ENCODE peak calls at places on chromosomes 6 and 20, in four cellular contexts. R, U, O and V are unnamed samples.

GRCh38 chr6:158548418-158549161 is 11.3 kb upstream of the TMEM181 start:
- DNase-seq in R (no peak), U (no peak), O (peak), V (peak)

GRCh38 chr6:155444120-155444917 is 11.3 kb downstream of the NOX3 start:
- DNase-seq in R (no peak), U (no peak), O (no peak), V (no peak)

GRCh38 chr6:115514656-115515055 is 546.0 kb downstream of the FRK start:
- DNase-seq in R (no peak), U (no peak), O (no peak), V (no peak)

GRCh38 chr20:62523473-62524203 is 47.8 kb upstream of the GATA5 start:
- DNase-seq in R (peak), U (no peak), O (no peak), V (no peak)

GRCh38 chr6:95230071-95230740 is 347.1 kb upstream of the MANEA start:
- DNase-seq in R (no peak), U (no peak), O (no peak), V (no peak)

GRCh38 chr6:87330961-87331360 is 1.9 kb upstream of the GJB7 start:
- DNase-seq in R (no peak), U (no peak), O (no peak), V (no peak)

GRCh38 chr6:16377470-16377869 is 139.1 kb downstream of the GMPR start:
- DNase-seq in R (no peak), U (no peak), O (no peak), V (no peak)

GRCh38 chr6:151784441-151785214 is 22.9 kb upstream of the ESR1 start:
- DNase-seq in R (no peak), U (no peak), O (no peak), V (no peak)

GRCh38 chr6:167855825-167856425 is 29.2 kb downstream of the AFDN start:
- DNase-seq in R (no peak), U (no peak), O (no peak), V (no peak)

GRCh38 chr6:45423111-45423900 is 45.6 kb upstream of the SUPT3H start:
- DNase-seq in R (no peak), U (peak), O (peak), V (no peak)

GRCh38 chr6:20879526-20879925 is 345.3 kb downstream of the CDKAL1 start:
- DNase-seq in R (no peak), U (no peak), O (no peak), V (no peak)

GRCh38 chr20:17895641-17896246 is 72.8 kb downstream of the SNX5 start:
- DNase-seq in R (peak), U (no peak), O (peak), V (no peak)

GRCh38 chr6:70136996-70137395 is 165.9 kb downstream of the COL9A1 start:
- DNase-seq in R (no peak), U (no peak), O (no peak), V (no peak)

GRCh38 chr6:16929814-16930213 is 168.6 kb upstream of the ATXN1 start:
- DNase-seq in R (no peak), U (no peak), O (no peak), V (no peak)

GRCh38 chr20:58481541-58482021 is 33.6 kb downstream of the APCDD1L start:
- DNase-seq in R (peak), U (peak), O (no peak), V (no peak)

GRCh38 chr6:53704700-53705099 is 39.1 kb upstream of the KLHL31 start:
- DNase-seq in R (no peak), U (no peak), O (no peak), V (no peak)

GRCh38 chr20:3315110-3315509 is 76.1 kb upstream of the SLC4A11 start:
- DNase-seq in R (no peak), U (no peak), O (no peak), V (no peak)

GRCh38 chr6:109662192-109662591 is 28.8 kb downstream of the AK9 start:
- DNase-seq in R (no peak), U (no peak), O (no peak), V (no peak)

GRCh38 chr6:143755301-143755744 is 77.6 kb downstream of the PHACTR2 start:
- DNase-seq in R (no peak), U (no peak), O (no peak), V (no peak)

GRCh38 chr6:118223316-118223715 is 316.3 kb downstream of the SLC35F1 start:
- DNase-seq in R (no peak), U (no peak), O (no peak), V (no peak)

GRCh38 chr6:93787841-93788240 is 368.5 kb upstream of the EPHA7 start:
- DNase-seq in R (no peak), U (no peak), O (no peak), V (no peak)

GRCh38 chr6:151681426-151682059 is 125.9 kb upstream of the ESR1 start:
- DNase-seq in R (no peak), U (no peak), O (no peak), V (no peak)

GRCh38 chr20:59002874-59003399 is 4.1 kb downstream of the CTSZ start:
- DNase-seq in R (no peak), U (no peak), O (no peak), V (no peak)

GRCh38 chr6:106439459-106439858 is 78.9 kb downstream of the CRYBG1 start:
- DNase-seq in R (no peak), U (no peak), O (no peak), V (no peak)

GRCh38 chr20:45355209-45355608 is 7.0 kb upstream of the SDC4 start:
- DNase-seq in R (no peak), U (no peak), O (no peak), V (no peak)

GRCh38 chr20:47680804-47681529 is 104.3 kb downstream of the SULF2 start:
- DNase-seq in R (no peak), U (no peak), O (no peak), V (no peak)

GRCh38 chr20:45313065-45313695 is 5.1 kb upstream of the MATN4 start:
- DNase-seq in R (no peak), U (no peak), O (peak), V (no peak)

GRCh38 chr6:156790711-156791110 is 13.5 kb downstream of the ARID1B start:
- DNase-seq in R (no peak), U (no peak), O (no peak), V (no peak)

GRCh38 chr6:25497383-25497782 is 154.6 kb upstream of the SCGN start:
- DNase-seq in R (no peak), U (no peak), O (no peak), V (no peak)

GRCh38 chr6:11732036-11732545 is 46.5 kb downstream of the ADTRP start:
- DNase-seq in R (no peak), U (no peak), O (peak), V (peak)

GRCh38 chr20:17529586-17529985 is 1.6 kb downstream of the BFSP1 start:
- DNase-seq in R (no peak), U (no peak), O (no peak), V (no peak)

GRCh38 chr6:47483853-47484546 is 6.4 kb downstream of the CD2AP start:
- DNase-seq in R (no peak), U (no peak), O (no peak), V (no peak)

GRCh38 chr6:74075323-74075722 is 379.3 kb downstream of the CD109 start:
- DNase-seq in R (no peak), U (no peak), O (no peak), V (no peak)

GRCh38 chr20:56322661-56323060 is 36.1 kb upstream of the FAM210B start:
- DNase-seq in R (no peak), U (no peak), O (no peak), V (no peak)

GRCh38 chr6:151359486-151359885 is 31.9 kb downstream of the ZBTB2 start:
- DNase-seq in R (no peak), U (no peak), O (no peak), V (no peak)

GRCh38 chr20:40275738-40276137 is 413.3 kb downstream of the MAFB start:
- DNase-seq in R (no peak), U (no peak), O (no peak), V (no peak)

GRCh38 chr6:150195996-150196417 is 53.2 kb downstream of the PPP1R14C start:
- DNase-seq in R (no peak), U (no peak), O (no peak), V (no peak)

GRCh38 chr6:22113046-22113766 is 183.6 kb downstream of the PRL start:
- DNase-seq in R (no peak), U (no peak), O (no peak), V (no peak)

GRCh38 chr6:14550817-14551216 is 433.2 kb downstream of the CD83 start:
- DNase-seq in R (no peak), U (no peak), O (no peak), V (no peak)

GRCh38 chr20:50192364-50193168 is 1.9 kb downstream of the CEBPB start:
- DNase-seq in R (peak), U (peak), O (peak), V (peak)

GRCh38 chr20:50194831-50195523 is 4.3 kb downstream of the CEBPB start:
- DNase-seq in R (no peak), U (no peak), O (no peak), V (no peak)

GRCh38 chr20:50193851-50194830 is 3.5 kb downstream of the CEBPB start:
- DNase-seq in R (no peak), U (no peak), O (peak), V (peak)

GRCh38 chr20:50191566-50192363 is 1.1 kb downstream of the CEBPB start:
- DNase-seq in R (peak), U (peak), O (peak), V (no peak)

DNA sequence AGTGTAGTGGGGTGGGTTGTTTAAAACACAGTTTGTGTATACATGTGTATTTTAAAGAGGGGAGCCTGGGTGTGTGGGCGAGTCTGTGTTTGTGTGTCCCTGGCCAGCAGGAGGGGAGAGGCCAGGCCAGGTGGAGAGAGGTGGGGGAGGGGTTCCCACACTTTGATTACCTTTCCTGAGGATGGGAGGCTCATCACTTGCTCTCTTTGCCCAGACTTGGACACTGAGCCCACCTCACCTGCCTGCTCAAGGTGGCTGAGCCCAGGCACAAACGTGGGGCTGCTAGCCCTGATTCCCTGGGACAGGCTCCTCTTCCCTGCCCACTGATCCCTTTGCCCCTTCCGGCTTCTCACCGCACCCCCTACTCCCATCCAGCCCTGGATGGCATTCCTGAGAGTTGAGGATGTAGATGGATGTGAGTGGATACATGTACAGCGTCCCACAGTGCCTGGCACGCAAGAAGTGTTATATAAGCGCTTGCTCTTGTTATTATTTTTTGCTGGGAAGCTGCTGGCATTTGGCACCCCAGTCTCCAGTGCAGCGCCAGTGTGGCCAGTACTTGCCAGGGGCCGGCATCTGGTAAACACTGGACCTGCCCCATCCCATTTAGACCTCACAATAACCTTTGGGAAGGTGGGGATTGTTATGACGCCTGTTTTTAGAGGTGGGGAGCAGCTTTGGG is 2.7 kb downstream of the CEBPB start:
- DNase-seq in R (no peak), U (no peak), O (no peak), V (peak)
- H3K27ac ChIP-seq in R (no peak), U (peak), O (peak), V (peak)

DNA sequence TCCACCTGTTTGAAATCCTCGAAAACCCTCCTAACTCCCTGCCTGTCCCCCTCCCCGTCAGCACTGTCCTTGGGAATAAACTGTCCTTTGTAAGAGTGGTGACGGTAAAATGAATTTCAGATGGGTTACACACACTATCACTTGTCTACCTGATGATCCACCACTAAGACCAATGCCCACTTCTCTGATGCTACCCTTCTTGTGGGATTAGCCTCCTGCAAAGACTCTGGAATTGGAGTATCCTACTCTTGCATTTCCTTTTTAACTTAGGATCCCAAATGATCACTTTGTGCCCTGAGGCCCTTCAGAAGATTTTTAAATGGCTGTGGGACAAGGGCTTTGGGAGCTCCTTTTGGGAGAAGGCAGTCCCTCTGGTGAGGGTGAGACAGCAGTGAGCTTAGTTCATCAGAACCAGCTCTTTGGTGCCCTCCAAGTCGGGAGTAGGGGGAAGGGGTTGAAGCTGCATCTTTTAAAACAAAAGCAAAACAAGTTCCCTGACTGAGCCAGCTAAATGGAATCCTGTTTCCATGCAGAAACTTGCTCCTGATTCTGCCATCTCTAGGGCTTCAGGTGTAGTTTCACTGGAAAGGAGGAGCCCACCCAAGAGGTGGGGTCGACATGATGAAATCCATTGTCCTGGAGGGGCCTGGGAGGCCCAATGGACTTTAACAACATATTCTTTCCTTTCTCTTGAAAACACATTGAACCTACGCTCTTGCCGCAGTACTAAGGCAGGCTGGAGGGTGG is 86.5 kb downstream of the ASXL1 start:
- DNase-seq in R (no peak), U (no peak), O (no peak), V (no peak)
- H3K27ac ChIP-seq in R (no peak), U (peak), O (no peak), V (peak)

GRCh38 chr20:43681991-43682410 is 15.1 kb downstream of the MYBL2 start:
- DNase-seq in R (no peak), U (no peak), O (no peak), V (no peak)

GRCh38 chr20:43680976-43681375 is 14.1 kb downstream of the MYBL2 start:
- DNase-seq in R (no peak), U (no peak), O (no peak), V (no peak)

GRCh38 chr20:43681468-43681942 is 14.6 kb downstream of the MYBL2 start:
- DNase-seq in R (no peak), U (no peak), O (no peak), V (no peak)

GRCh38 chr20:43686820-43687219 is 19.9 kb downstream of the MYBL2 start:
- DNase-seq in R (no peak), U (no peak), O (no peak), V (no peak)

GRCh38 chr20:43682446-43682845 is 15.5 kb downstream of the MYBL2 start:
- DNase-seq in R (no peak), U (no peak), O (no peak), V (no peak)
- H3K27ac ChIP-seq in R (no peak), U (no peak), O (no peak), V (no peak)

GRCh38 chr20:51359401-51359800 is 183.1 kb downstream of the NFATC2 start:
- DNase-seq in R (no peak), U (no peak), O (peak), V (no peak)
- H3K27ac ChIP-seq in R (no peak), U (no peak), O (no peak), V (no peak)

DNA sequence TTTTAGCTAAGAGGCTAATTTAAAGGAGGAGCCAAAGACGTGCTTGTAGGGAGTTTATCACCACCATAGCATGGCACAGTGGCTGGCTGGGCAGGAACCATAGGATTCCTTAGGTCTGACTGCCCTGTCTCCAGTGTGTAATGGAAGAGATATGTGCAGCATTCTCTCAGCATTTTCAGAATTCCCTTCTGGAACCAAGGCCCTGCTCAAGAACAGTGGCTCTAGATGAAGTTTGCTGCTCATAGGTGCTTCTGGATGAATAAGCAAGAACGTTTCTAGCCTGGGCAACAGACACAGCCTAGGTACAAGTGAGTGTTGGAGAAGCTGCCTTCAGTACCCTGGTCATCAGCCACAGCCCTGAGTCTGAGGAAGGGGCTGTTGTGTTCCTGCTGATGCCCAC is 69.1 kb downstream of the LCA5 start:
- DNase-seq in R (no peak), U (no peak), O (no peak), V (no peak)
- H3K27ac ChIP-seq in R (no peak), U (no peak), O (no peak), V (no peak)

DNA sequence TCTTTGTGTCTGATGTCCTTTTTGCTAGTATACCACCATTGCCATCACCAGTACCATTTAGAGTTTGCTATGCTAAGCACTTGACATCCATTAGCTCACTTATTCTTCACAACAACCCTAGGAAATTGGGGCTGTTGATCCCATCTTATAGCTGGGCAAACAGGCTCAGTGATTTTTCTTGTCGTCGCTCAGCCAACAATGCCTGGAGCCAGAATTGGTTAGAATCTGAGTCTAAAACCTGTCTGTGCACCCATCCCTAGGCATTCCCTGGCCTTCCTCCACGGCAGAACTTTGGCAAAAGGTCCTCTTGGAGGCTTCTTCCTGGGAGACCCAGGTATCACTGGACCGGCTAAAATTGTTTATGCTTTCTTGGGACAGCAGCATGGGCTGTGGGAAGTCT is 20.9 kb downstream of the PHF20 start:
- DNase-seq in R (no peak), U (no peak), O (peak), V (no peak)
- H3K27ac ChIP-seq in R (no peak), U (no peak), O (no peak), V (no peak)

GRCh38 chr20:31669876-31670275 is 32.2 kb downstream of the COX4I2 start:
- DNase-seq in R (no peak), U (no peak), O (no peak), V (no peak)

GRCh38 chr20:31673435-31673834 is 35.7 kb downstream of the COX4I2 start:
- DNase-seq in R (no peak), U (no peak), O (no peak), V (no peak)

GRCh38 chr20:31671324-31671723 is 33.6 kb downstream of the COX4I2 start:
- DNase-seq in R (no peak), U (no peak), O (no peak), V (no peak)

GRCh38 chr20:31667315-31668285 is 29.9 kb downstream of the COX4I2 start:
- DNase-seq in R (no peak), U (no peak), O (no peak), V (no peak)

GRCh38 chr20:31670371-31671228 is 32.9 kb downstream of the COX4I2 start:
- DNase-seq in R (no peak), U (no peak), O (peak), V (peak)
- H3K27ac ChIP-seq in R (no peak), U (no peak), O (peak), V (peak)